ENCODE peak calls at places on chromosomes 6 and 20, in seven cellular contexts. H, L, N, V, Z, B and I are unnamed samples.

GRCh38 chr20:3309226-3309625 is 70.2 kb upstream of the SLC4A11 start:
- DNase-seq in B (no peak), L (no peak), N (no peak), V (no peak), H (no peak), Z (no peak), I (peak; percentile 28)

GRCh38 chr6:7910654-7911344 is at the start of gene TXNDC5:
- DNase-seq in L (peak; percentile 62), Z (peak; percentile 67), B (peak; percentile 82), V (peak; percentile 81), N (peak; percentile 71), H (peak; percentile 68), I (peak; percentile 64)

GRCh38 chr20:52312131-52312729 is 120.7 kb upstream of the ZFP64 start:
- DNase-seq in L (peak; percentile 60), B (no peak), H (peak; percentile 76), V (peak; percentile 61), N (peak; percentile 68), Z (peak; percentile 42), I (peak; percentile 18)

GRCh38 chr6:112286010-112286409 is 31.6 kb upstream of the LAMA4 start:
- DNase-seq in L (no peak), V (no peak), N (peak; percentile 23), Z (no peak), B (no peak), H (no peak), I (peak; percentile 45)

GRCh38 chr20:31587545-31588389 is 17.3 kb upstream of the ID1 start:
- DNase-seq in B (no peak), V (no peak), L (no peak), N (no peak), H (peak; percentile 72), Z (peak; percentile 55), I (peak; percentile 88)

GRCh38 chr6:3820563-3820962 is 28.6 kb upstream of the FAM50B start:
- DNase-seq in N (peak; percentile 47), V (no peak), Z (no peak), H (no peak), B (no peak), L (no peak), I (no peak)

GRCh38 chr20:2151805-2152727 is 50.4 kb downstream of the STK35 start:
- DNase-seq in Z (no peak), L (peak; percentile 64), V (no peak), B (no peak), H (peak; percentile 75), N (no peak), I (no peak)

GRCh38 chr6:85637579-85637978 is 5.1 kb downstream of the SYNCRIP start:
- DNase-seq in Z (no peak), H (no peak), B (no peak), L (no peak), V (no peak), N (no peak), I (no peak)

GRCh38 chr6:20716865-20717264 is 182.6 kb downstream of the CDKAL1 start:
- DNase-seq in Z (no peak), V (no peak), B (no peak), L (no peak), H (no peak), N (no peak), I (no peak)
- H4K8ac ChIP-seq in Z (no peak overlapping the region), V (no peak overlapping the region), B (no peak overlapping the region), L (no peak overlapping the region), H (no peak overlapping the region), N (no peak overlapping the region), I (no peak overlapping the region)

GRCh38 chr6:77773157-77773822 is 120.5 kb downstream of the MEI4 start:
- DNase-seq in N (no peak), B (no peak), L (no peak), Z (no peak), V (no peak), H (no peak), I (no peak)

GRCh38 chr6:77778527-77778926 is 125.7 kb downstream of the MEI4 start:
- DNase-seq in B (no peak), Z (no peak), V (no peak), L (no peak), H (no peak), N (no peak), I (no peak)

DNA sequence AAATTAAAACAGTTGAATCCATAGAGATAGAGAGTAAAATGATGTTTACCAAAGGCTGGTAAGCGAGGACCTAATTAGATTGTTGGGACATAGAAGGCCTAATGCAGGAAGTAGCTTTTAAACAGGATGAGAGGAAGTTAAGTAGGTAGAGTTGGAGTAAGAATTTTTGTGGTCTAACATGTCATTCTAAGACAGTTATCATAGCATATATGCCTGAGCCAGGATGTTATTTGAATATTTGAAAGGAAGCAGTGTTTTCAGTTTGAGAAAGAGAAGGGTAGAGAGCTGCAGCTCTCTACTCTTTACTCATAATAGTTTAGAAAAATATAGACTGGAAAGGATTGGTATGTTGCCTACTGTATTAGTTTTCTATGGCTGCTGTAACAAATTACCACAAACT is 121.6 kb downstream of the MEI4 start:
- DNase-seq in L (no peak), B (no peak), V (no peak), Z (no peak), H (no peak), N (no peak), I (no peak)
- H3K23ac ChIP-seq in L (no peak overlapping the region), B (no peak overlapping the region), V (no peak overlapping the region), Z (no peak overlapping the region), H (no peak overlapping the region), N (no peak overlapping the region), I (no peak overlapping the region)

DNA sequence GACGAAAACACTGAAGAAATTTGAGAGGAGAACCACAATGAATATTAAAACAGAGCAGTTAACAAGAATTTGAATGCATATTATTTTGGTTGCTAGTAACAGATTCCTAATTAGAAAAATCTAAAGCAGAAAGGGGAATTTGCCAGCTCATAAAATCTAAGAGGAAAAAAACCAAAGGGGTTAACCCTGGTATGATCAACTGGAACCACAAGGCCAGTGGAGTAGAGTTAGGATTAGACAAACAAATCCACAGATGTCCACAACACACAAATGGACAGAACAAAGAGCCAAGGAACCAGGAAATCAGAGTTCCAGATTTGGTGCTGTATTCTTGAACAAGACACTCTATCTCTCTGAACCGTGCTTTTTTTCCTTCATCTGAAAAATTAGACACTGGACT is 195.0 kb downstream of the TASP1 start:
- DNase-seq in V (no peak), L (no peak), B (no peak), N (no peak), Z (no peak), H (no peak), I (no peak)
- H4K8ac ChIP-seq in V (no peak overlapping the region), L (no peak overlapping the region), B (no peak overlapping the region), N (no peak overlapping the region), Z (no peak overlapping the region), H (no peak overlapping the region), I (no peak overlapping the region)

GRCh38 chr20:717817-718216 is 42.2 kb upstream of the SCRT2 start:
- DNase-seq in B (no peak), N (no peak), H (no peak), V (no peak), L (no peak), Z (no peak), I (no peak)
- H3K23ac ChIP-seq in B (no peak overlapping the region), N (no peak overlapping the region), H (no peak overlapping the region), V (no peak overlapping the region), L (no peak overlapping the region), Z (no peak overlapping the region), I (no peak overlapping the region)

DNA sequence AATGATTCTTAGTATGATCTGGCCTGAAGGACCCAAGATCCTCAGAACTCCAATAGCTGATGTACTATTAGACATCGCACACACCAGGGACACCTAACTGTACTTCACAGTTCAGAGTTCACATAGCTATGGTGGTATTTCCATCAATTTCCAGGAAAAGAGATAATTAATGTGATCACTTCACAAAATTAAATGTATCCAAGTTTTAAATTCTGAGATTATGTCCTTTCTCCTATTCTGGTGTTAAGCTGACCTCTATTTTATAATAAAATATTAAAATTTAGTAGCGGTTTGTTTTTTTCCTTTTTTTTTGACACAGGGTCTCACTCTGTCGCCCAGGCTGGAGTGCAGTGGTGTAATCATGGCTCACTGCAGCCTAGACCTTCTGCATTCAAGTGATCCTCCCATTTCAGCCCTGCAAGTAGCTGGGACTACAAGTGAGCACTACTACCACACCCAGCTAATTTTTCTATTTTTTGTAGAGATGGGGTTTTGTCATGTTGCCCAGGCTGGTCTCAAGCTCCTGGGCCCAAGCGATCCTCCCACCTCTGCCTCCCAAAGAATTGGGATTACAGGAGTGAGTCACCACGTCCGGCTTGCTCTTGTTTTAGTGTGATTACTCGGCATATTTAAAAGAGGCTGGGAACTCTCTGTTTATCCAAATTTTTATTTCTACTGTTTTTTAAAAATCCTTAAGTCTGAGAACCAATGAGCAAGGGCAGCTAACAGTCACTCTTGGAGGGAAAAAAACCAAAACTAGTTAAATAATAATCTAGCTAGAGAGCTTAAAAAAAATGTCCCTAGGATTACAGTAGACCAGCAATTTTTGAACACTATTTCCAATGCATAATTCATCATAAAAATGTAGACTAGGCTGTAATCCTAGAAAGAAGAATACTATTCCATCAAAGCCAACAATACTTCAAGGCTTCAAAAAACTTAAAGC is 16.0 kb downstream of the KIF13A start:
- DNase-seq in N (peak; percentile 62), B (no peak), Z (no peak), H (peak; percentile 71), V (no peak), L (peak; percentile 77), I (no peak)
- H4K8ac ChIP-seq in N (no peak overlapping the region), B (no peak overlapping the region), Z (no peak overlapping the region), H (no peak overlapping the region), V (no peak overlapping the region), L (no peak overlapping the region), I (no peak overlapping the region)

GRCh38 chr6:168535711-168536110 is 94.7 kb downstream of the SMOC2 start:
- DNase-seq in V (no peak), H (no peak), N (no peak), B (no peak), L (no peak), Z (no peak), I (no peak)

GRCh38 chr6:168536665-168537249 is 95.8 kb downstream of the SMOC2 start:
- DNase-seq in L (no peak), V (no peak), H (no peak), B (no peak), N (no peak), Z (no peak), I (no peak)

GRCh38 chr6:168536196-168536595 is 95.2 kb downstream of the SMOC2 start:
- DNase-seq in V (no peak), Z (no peak), H (no peak), B (no peak), N (no peak), L (no peak), I (no peak)

GRCh38 chr6:168538892-168539811 is 98.2 kb downstream of the SMOC2 start:
- DNase-seq in B (no peak), H (no peak), Z (no peak), V (no peak), N (no peak), L (no peak), I (no peak)

GRCh38 chr6:168537485-168537884 is 96.5 kb downstream of the SMOC2 start:
- DNase-seq in H (no peak), N (no peak), Z (no peak), B (no peak), L (no peak), V (no peak), I (no peak)
- H3K23ac ChIP-seq in H (no peak overlapping the region), N (no peak overlapping the region), Z (no peak overlapping the region), B (no peak overlapping the region), L (no peak overlapping the region), V (peak overlapping the region; percentile 68), I (no peak overlapping the region)

DNA sequence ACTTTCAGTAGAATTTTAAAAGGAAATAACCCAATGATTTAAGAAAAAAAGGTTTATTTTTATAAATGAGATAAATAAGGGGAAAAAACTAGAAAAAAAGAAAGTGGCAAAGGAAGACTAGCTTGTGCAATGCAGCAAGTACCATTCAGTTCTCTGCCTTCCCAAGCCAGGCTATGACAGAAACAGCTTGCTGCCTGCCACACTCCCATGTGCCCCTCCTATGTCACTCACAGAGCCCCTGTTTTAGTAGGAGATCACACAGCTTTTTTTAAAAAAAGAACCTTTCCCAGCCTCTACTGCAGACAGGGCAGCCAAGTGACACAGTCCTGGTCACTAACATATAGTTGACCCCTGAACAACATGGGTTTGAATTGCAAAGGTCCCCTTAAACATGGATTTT is 13.5 kb downstream of the TBC1D7 start:
- DNase-seq in H (no peak), L (no peak), B (no peak), V (no peak), Z (no peak), N (no peak), I (no peak)
- H4K8ac ChIP-seq in H (no peak overlapping the region), L (no peak overlapping the region), B (no peak overlapping the region), V (no peak overlapping the region), Z (no peak overlapping the region), N (no peak overlapping the region), I (no peak overlapping the region)